ENCODE peak calls at places on chromosomes 12 and 14, in ten cellular contexts. One of them, this sample, is unnamed.

GRCh38 chr14:68366656-68367055 is 426.2 kb downstream of the ZFP36L1 start:
- DNase-seq in stimulated activated CD4-positive, alpha-beta T cell treated with anti-CD3 and anti-CD28 coated beads, Interleukin-15, amount 100 ng/mL, for 1 hour: no peak
- DNase-seq in nephron progenitor cell: no peak
- DNase-seq in natural killer cell: no peak
- DNase-seq in activated CD4-positive, alpha-beta T cell treated with anti-CD3 and anti-CD28 coated beads, Interleukin-2, amount 10 ng/mL, durations not matched to agents 24 days and 14 days: no peak
- DNase-seq in GM03348: no peak
- DNase-seq in endothelial cell: no peak
- DNase-seq in Caki2: no peak
- DNase-seq in effector memory CD8-positive, alpha-beta T cell: no peak
- DNase-seq in HFF-Myc: no peak
- DNase-seq in this sample: no peak

GRCh38 chr12:48340891-48341290 is 9.8 kb downstream of the ZNF641 start:
- DNase-seq in stimulated activated CD4-positive, alpha-beta T cell treated with anti-CD3 and anti-CD28 coated beads, Interleukin-15, amount 100 ng/mL, for 1 hour: no peak
- DNase-seq in nephron progenitor cell: no peak
- DNase-seq in natural killer cell: no peak
- DNase-seq in activated CD4-positive, alpha-beta T cell treated with anti-CD3 and anti-CD28 coated beads, Interleukin-2, amount 10 ng/mL, durations not matched to agents 24 days and 14 days: no peak
- DNase-seq in GM03348: no peak
- DNase-seq in endothelial cell: no peak
- DNase-seq in Caki2: no peak
- DNase-seq in effector memory CD8-positive, alpha-beta T cell: no peak
- DNase-seq in HFF-Myc: no peak
- DNase-seq in this sample: no peak

GRCh38 chr12:4648099-4648498 is 752 bp downstream of the AKAP3 start:
- DNase-seq in stimulated activated CD4-positive, alpha-beta T cell treated with anti-CD3 and anti-CD28 coated beads, Interleukin-15, amount 100 ng/mL, for 1 hour: no peak
- DNase-seq in nephron progenitor cell: no peak
- DNase-seq in natural killer cell: no peak
- DNase-seq in activated CD4-positive, alpha-beta T cell treated with anti-CD3 and anti-CD28 coated beads, Interleukin-2, amount 10 ng/mL, durations not matched to agents 24 days and 14 days: no peak
- DNase-seq in GM03348: peak
- DNase-seq in endothelial cell: no peak
- DNase-seq in Caki2: no peak
- DNase-seq in effector memory CD8-positive, alpha-beta T cell: no peak
- DNase-seq in HFF-Myc: no peak
- DNase-seq in this sample: no peak

GRCh38 chr14:101965796-101966718 is 1.7 kb downstream of the DYNC1H1 start:
- DNase-seq in stimulated activated CD4-positive, alpha-beta T cell treated with anti-CD3 and anti-CD28 coated beads, Interleukin-15, amount 100 ng/mL, for 1 hour: no peak
- DNase-seq in nephron progenitor cell: no peak
- DNase-seq in natural killer cell: no peak
- DNase-seq in activated CD4-positive, alpha-beta T cell treated with anti-CD3 and anti-CD28 coated beads, Interleukin-2, amount 10 ng/mL, durations not matched to agents 24 days and 14 days: no peak
- DNase-seq in GM03348: no peak
- DNase-seq in endothelial cell: no peak
- DNase-seq in Caki2: no peak
- DNase-seq in effector memory CD8-positive, alpha-beta T cell: no peak
- DNase-seq in HFF-Myc: no peak
- DNase-seq in this sample: no peak

GRCh38 chr14:44149597-44149996 is 357.5 kb downstream of the FSCB start:
- DNase-seq in stimulated activated CD4-positive, alpha-beta T cell treated with anti-CD3 and anti-CD28 coated beads, Interleukin-15, amount 100 ng/mL, for 1 hour: no peak
- DNase-seq in nephron progenitor cell: peak
- DNase-seq in natural killer cell: no peak
- DNase-seq in activated CD4-positive, alpha-beta T cell treated with anti-CD3 and anti-CD28 coated beads, Interleukin-2, amount 10 ng/mL, durations not matched to agents 24 days and 14 days: no peak
- DNase-seq in GM03348: no peak
- DNase-seq in endothelial cell: peak
- DNase-seq in Caki2: peak
- DNase-seq in effector memory CD8-positive, alpha-beta T cell: no peak
- DNase-seq in HFF-Myc: no peak
- DNase-seq in this sample: no peak

GRCh38 chr12:27424631-27425230 is 21.8 kb upstream of the SMCO2 start:
- DNase-seq in stimulated activated CD4-positive, alpha-beta T cell treated with anti-CD3 and anti-CD28 coated beads, Interleukin-15, amount 100 ng/mL, for 1 hour: no peak
- DNase-seq in nephron progenitor cell: no peak
- DNase-seq in natural killer cell: no peak
- DNase-seq in activated CD4-positive, alpha-beta T cell treated with anti-CD3 and anti-CD28 coated beads, Interleukin-2, amount 10 ng/mL, durations not matched to agents 24 days and 14 days: peak
- DNase-seq in GM03348: peak
- DNase-seq in endothelial cell: no peak
- DNase-seq in Caki2: peak
- DNase-seq in effector memory CD8-positive, alpha-beta T cell: no peak
- DNase-seq in HFF-Myc: peak
- DNase-seq in this sample: no peak

GRCh38 chr14:67607646-67608045 is 7.6 kb upstream of the PIGH start:
- DNase-seq in stimulated activated CD4-positive, alpha-beta T cell treated with anti-CD3 and anti-CD28 coated beads, Interleukin-15, amount 100 ng/mL, for 1 hour: no peak
- DNase-seq in nephron progenitor cell: no peak
- DNase-seq in natural killer cell: no peak
- DNase-seq in activated CD4-positive, alpha-beta T cell treated with anti-CD3 and anti-CD28 coated beads, Interleukin-2, amount 10 ng/mL, durations not matched to agents 24 days and 14 days: no peak
- DNase-seq in GM03348: no peak
- DNase-seq in endothelial cell: no peak
- DNase-seq in Caki2: no peak
- DNase-seq in effector memory CD8-positive, alpha-beta T cell: no peak
- DNase-seq in HFF-Myc: no peak
- DNase-seq in this sample: no peak

GRCh38 chr12:18146375-18146774 is 56.4 kb upstream of the RERGL start:
- DNase-seq in stimulated activated CD4-positive, alpha-beta T cell treated with anti-CD3 and anti-CD28 coated beads, Interleukin-15, amount 100 ng/mL, for 1 hour: no peak
- DNase-seq in nephron progenitor cell: no peak
- DNase-seq in natural killer cell: no peak
- DNase-seq in activated CD4-positive, alpha-beta T cell treated with anti-CD3 and anti-CD28 coated beads, Interleukin-2, amount 10 ng/mL, durations not matched to agents 24 days and 14 days: no peak
- DNase-seq in GM03348: no peak
- DNase-seq in endothelial cell: no peak
- DNase-seq in Caki2: peak
- DNase-seq in effector memory CD8-positive, alpha-beta T cell: no peak
- DNase-seq in HFF-Myc: no peak
- DNase-seq in this sample: no peak

GRCh38 chr14:104150201-104151027 is 12.0 kb downstream of the KIF26A start:
- DNase-seq in stimulated activated CD4-positive, alpha-beta T cell treated with anti-CD3 and anti-CD28 coated beads, Interleukin-15, amount 100 ng/mL, for 1 hour: no peak
- DNase-seq in nephron progenitor cell: peak
- DNase-seq in natural killer cell: no peak
- DNase-seq in activated CD4-positive, alpha-beta T cell treated with anti-CD3 and anti-CD28 coated beads, Interleukin-2, amount 10 ng/mL, durations not matched to agents 24 days and 14 days: no peak
- DNase-seq in GM03348: peak
- DNase-seq in endothelial cell: no peak
- DNase-seq in Caki2: no peak
- DNase-seq in effector memory CD8-positive, alpha-beta T cell: no peak
- DNase-seq in HFF-Myc: peak
- DNase-seq in this sample: no peak

This sample was measured in hypothalamus.